ENCODE peak calls at places on chromosome 14, in seven cellular contexts. One of them, this sample, is unnamed. For H3K4me1, the result is how much of the 10 kb centered on the place peaks cover.

GRCh38 chr14:62921466-62921865 is 123.8 kb downstream of the KCNH5 start:
- DNase-seq in transverse colon: no peak
- DNase-seq in fibroblast of lung: peak
- DNase-seq in right cardiac atrium: no peak
- DNase-seq in NT2/D1: no peak
- DNase-seq in left ventricle myocardium inferior: no peak
- DNase-seq in gastrocnemius medialis: no peak
- DNase-seq in this sample: no peak

GRCh38 chr14:56215180-56215579 is 97.0 kb downstream of the PELI2 start:
- DNase-seq in transverse colon: no peak
- DNase-seq in fibroblast of lung: no peak
- DNase-seq in right cardiac atrium: no peak
- DNase-seq in NT2/D1: no peak
- DNase-seq in left ventricle myocardium inferior: no peak
- DNase-seq in gastrocnemius medialis: no peak
- DNase-seq in this sample: no peak

GRCh38 chr14:105011312-105011990 is 9.4 kb downstream of the CDCA4 start:
- DNase-seq in transverse colon: no peak
- DNase-seq in fibroblast of lung: no peak
- DNase-seq in right cardiac atrium: peak
- DNase-seq in NT2/D1: no peak
- DNase-seq in left ventricle myocardium inferior: no peak
- DNase-seq in gastrocnemius medialis: no peak
- DNase-seq in this sample: no peak

GRCh38 chr14:64717870-64718269 is 13.6 kb downstream of the PLEKHG3 start:
- DNase-seq in transverse colon: no peak
- DNase-seq in fibroblast of lung: peak
- DNase-seq in right cardiac atrium: peak
- DNase-seq in NT2/D1: no peak
- DNase-seq in left ventricle myocardium inferior: no peak
- DNase-seq in gastrocnemius medialis: no peak
- DNase-seq in this sample: peak

GRCh38 chr14:98292191-98292590 is 979.8 kb downstream of the BCL11B start:
- DNase-seq in transverse colon: no peak
- DNase-seq in fibroblast of lung: no peak
- DNase-seq in right cardiac atrium: no peak
- DNase-seq in NT2/D1: no peak
- DNase-seq in left ventricle myocardium inferior: no peak
- DNase-seq in gastrocnemius medialis: no peak
- DNase-seq in this sample: no peak

GRCh38 chr14:45249847-45250575 is 3.0 kb downstream of the MIS18BP1 start:
- DNase-seq in transverse colon: no peak
- DNase-seq in fibroblast of lung: peak
- DNase-seq in right cardiac atrium: no peak
- DNase-seq in NT2/D1: no peak
- DNase-seq in left ventricle myocardium inferior: no peak
- DNase-seq in gastrocnemius medialis: no peak
- DNase-seq in this sample: no peak

GRCh38 chr14:39266589-39266870 is 32.8 kb downstream of the MIA2 start:
- DNase-seq in transverse colon: peak
- DNase-seq in fibroblast of lung: peak
- DNase-seq in right cardiac atrium: peak
- DNase-seq in NT2/D1: no peak
- DNase-seq in left ventricle myocardium inferior: no peak
- DNase-seq in gastrocnemius medialis: no peak
- DNase-seq in this sample: peak

GRCh38 chr14:80805136-80805535 is 136.4 kb downstream of the CEP128 start:
- DNase-seq in transverse colon: no peak
- DNase-seq in fibroblast of lung: peak
- DNase-seq in right cardiac atrium: no peak
- DNase-seq in NT2/D1: no peak
- DNase-seq in left ventricle myocardium inferior: no peak
- DNase-seq in gastrocnemius medialis: no peak
- DNase-seq in this sample: no peak

GRCh38 chr14:64891839-64892375 is 12.2 kb upstream of the SPTB start:
- DNase-seq in transverse colon: peak
- DNase-seq in fibroblast of lung: peak
- DNase-seq in right cardiac atrium: no peak
- DNase-seq in NT2/D1: no peak
- DNase-seq in left ventricle myocardium inferior: no peak
- DNase-seq in gastrocnemius medialis: no peak
- DNase-seq in this sample: no peak

GRCh38 chr14:49971156-49972141 is 78.6 kb downstream of the ARF6 start:
- DNase-seq in transverse colon: peak
- DNase-seq in fibroblast of lung: no peak
- DNase-seq in right cardiac atrium: no peak
- DNase-seq in NT2/D1: no peak
- DNase-seq in left ventricle myocardium inferior: no peak
- DNase-seq in gastrocnemius medialis: no peak
- DNase-seq in this sample: no peak

GRCh38 chr14:71642715-71643114 is 289.5 kb upstream of the RGS6 start:
- DNase-seq in transverse colon: no peak
- DNase-seq in fibroblast of lung: no peak
- DNase-seq in right cardiac atrium: no peak
- DNase-seq in NT2/D1: no peak
- DNase-seq in left ventricle myocardium inferior: no peak
- DNase-seq in gastrocnemius medialis: no peak
- DNase-seq in this sample: no peak

GRCh38 chr14:31926123-31926522 is 151.0 kb upstream of the ARHGAP5 start:
- DNase-seq in transverse colon: no peak
- DNase-seq in fibroblast of lung: peak
- DNase-seq in right cardiac atrium: no peak
- DNase-seq in NT2/D1: peak
- DNase-seq in left ventricle myocardium inferior: no peak
- DNase-seq in gastrocnemius medialis: no peak
- DNase-seq in this sample: no peak

GRCh38 chr14:51167587-51168219 is 72.3 kb upstream of the TMX1 start:
- DNase-seq in transverse colon: no peak
- DNase-seq in fibroblast of lung: peak
- DNase-seq in right cardiac atrium: no peak
- DNase-seq in NT2/D1: no peak
- DNase-seq in left ventricle myocardium inferior: no peak
- DNase-seq in gastrocnemius medialis: no peak
- DNase-seq in this sample: no peak

GRCh38 chr14:57189070-57189469 is 79.6 kb downstream of the EXOC5 start:
- DNase-seq in transverse colon: no peak
- DNase-seq in fibroblast of lung: peak
- DNase-seq in right cardiac atrium: no peak
- DNase-seq in NT2/D1: no peak
- DNase-seq in left ventricle myocardium inferior: no peak
- DNase-seq in gastrocnemius medialis: no peak
- DNase-seq in this sample: no peak

GRCh38 chr14:98194821-98195220 is 1077.2 kb downstream of the BCL11B start:
- DNase-seq in transverse colon: no peak
- DNase-seq in fibroblast of lung: no peak
- DNase-seq in right cardiac atrium: no peak
- DNase-seq in NT2/D1: no peak
- DNase-seq in left ventricle myocardium inferior: no peak
- DNase-seq in gastrocnemius medialis: no peak
- DNase-seq in this sample: no peak

GRCh38 chr14:34711808-34712712 is 2.3 kb downstream of the CFL2 start:
- DNase-seq in transverse colon: no peak
- DNase-seq in fibroblast of lung: no peak
- DNase-seq in right cardiac atrium: no peak
- DNase-seq in NT2/D1: no peak
- DNase-seq in left ventricle myocardium inferior: no peak
- DNase-seq in gastrocnemius medialis: no peak
- DNase-seq in this sample: no peak

GRCh38 chr14:93734086-93734822 is 54.0 kb downstream of the PRIMA1 start:
- DNase-seq in transverse colon: no peak
- DNase-seq in fibroblast of lung: no peak
- DNase-seq in right cardiac atrium: peak
- DNase-seq in NT2/D1: peak
- DNase-seq in left ventricle myocardium inferior: no peak
- DNase-seq in gastrocnemius medialis: no peak
- DNase-seq in this sample: no peak

GRCh38 chr14:57921377-57921776 is 55.5 kb upstream of the SLC35F4 start:
- DNase-seq in transverse colon: no peak
- DNase-seq in fibroblast of lung: no peak
- DNase-seq in right cardiac atrium: no peak
- DNase-seq in NT2/D1: no peak
- DNase-seq in left ventricle myocardium inferior: no peak
- DNase-seq in gastrocnemius medialis: no peak
- DNase-seq in this sample: no peak

GRCh38 chr14:71932229-71932951 is at the start of gene RGS6:
- DNase-seq in transverse colon: peak
- DNase-seq in fibroblast of lung: peak
- DNase-seq in right cardiac atrium: peak
- DNase-seq in NT2/D1: peak
- DNase-seq in left ventricle myocardium inferior: peak
- DNase-seq in gastrocnemius medialis: no peak
- DNase-seq in this sample: no peak

GRCh38 chr14:24634158-24634557 is at the start of gene GZMB:
- DNase-seq in transverse colon: peak
- DNase-seq in fibroblast of lung: no peak
- DNase-seq in right cardiac atrium: no peak
- DNase-seq in NT2/D1: no peak
- DNase-seq in left ventricle myocardium inferior: no peak
- DNase-seq in gastrocnemius medialis: no peak
- DNase-seq in this sample: no peak

GRCh38 chr14:87797001-87797400 is 196.0 kb downstream of the GALC start:
- DNase-seq in transverse colon: no peak
- DNase-seq in fibroblast of lung: no peak
- DNase-seq in right cardiac atrium: no peak
- DNase-seq in NT2/D1: peak
- DNase-seq in left ventricle myocardium inferior: no peak
- DNase-seq in gastrocnemius medialis: no peak
- DNase-seq in this sample: no peak

GRCh38 chr14:96629082-96629481 is 126.9 kb downstream of the PAPOLA start:
- DNase-seq in transverse colon: no peak
- DNase-seq in fibroblast of lung: no peak
- DNase-seq in right cardiac atrium: no peak
- DNase-seq in NT2/D1: no peak
- DNase-seq in left ventricle myocardium inferior: no peak
- DNase-seq in gastrocnemius medialis: no peak
- DNase-seq in this sample: no peak

GRCh38 chr14:41423503-41423902 is 183.2 kb upstream of the LRFN5 start:
- DNase-seq in transverse colon: no peak
- DNase-seq in fibroblast of lung: peak
- DNase-seq in right cardiac atrium: no peak
- DNase-seq in NT2/D1: no peak
- DNase-seq in left ventricle myocardium inferior: no peak
- DNase-seq in gastrocnemius medialis: no peak
- DNase-seq in this sample: no peak

GRCh38 chr14:60396718-60397343 is 89.0 kb downstream of the C14orf39 start:
- DNase-seq in transverse colon: no peak
- DNase-seq in fibroblast of lung: peak
- DNase-seq in right cardiac atrium: no peak
- DNase-seq in NT2/D1: no peak
- DNase-seq in left ventricle myocardium inferior: no peak
- DNase-seq in gastrocnemius medialis: no peak
- DNase-seq in this sample: no peak

GRCh38 chr14:97723834-97724770 is 926.9 kb downstream of the VRK1 start:
- DNase-seq in transverse colon: no peak
- DNase-seq in fibroblast of lung: no peak
- DNase-seq in right cardiac atrium: no peak
- DNase-seq in NT2/D1: no peak
- DNase-seq in left ventricle myocardium inferior: no peak
- DNase-seq in gastrocnemius medialis: no peak
- DNase-seq in this sample: no peak

GRCh38 chr14:97602438-97603117 is 805.4 kb downstream of the VRK1 start:
- DNase-seq in transverse colon: peak
- DNase-seq in fibroblast of lung: no peak
- DNase-seq in right cardiac atrium: no peak
- DNase-seq in NT2/D1: no peak
- DNase-seq in left ventricle myocardium inferior: no peak
- DNase-seq in gastrocnemius medialis: no peak
- DNase-seq in this sample: no peak

GRCh38 chr14:104786091-104786586 is 9.4 kb downstream of the AKT1 start:
- DNase-seq in transverse colon: no peak
- DNase-seq in fibroblast of lung: no peak
- DNase-seq in right cardiac atrium: peak
- DNase-seq in NT2/D1: no peak
- DNase-seq in left ventricle myocardium inferior: no peak
- DNase-seq in gastrocnemius medialis: no peak
- DNase-seq in this sample: no peak

GRCh38 chr14:74257078-74257987 is 18.1 kb downstream of the VSX2 start:
- DNase-seq in transverse colon: peak
- DNase-seq in fibroblast of lung: no peak
- DNase-seq in right cardiac atrium: peak
- DNase-seq in NT2/D1: no peak
- DNase-seq in left ventricle myocardium inferior: peak
- DNase-seq in gastrocnemius medialis: no peak
- DNase-seq in this sample: no peak

GRCh38 chr14:78688503-78688902 is 518.3 kb downstream of the NRXN3 start:
- DNase-seq in transverse colon: no peak
- DNase-seq in fibroblast of lung: no peak
- DNase-seq in right cardiac atrium: no peak
- DNase-seq in NT2/D1: no peak
- DNase-seq in left ventricle myocardium inferior: no peak
- DNase-seq in gastrocnemius medialis: no peak
- DNase-seq in this sample: no peak

GRCh38 chr14:78690836-78691235 is 520.7 kb downstream of the NRXN3 start:
- DNase-seq in transverse colon: no peak
- DNase-seq in fibroblast of lung: peak
- DNase-seq in right cardiac atrium: no peak
- DNase-seq in NT2/D1: no peak
- DNase-seq in left ventricle myocardium inferior: no peak
- DNase-seq in gastrocnemius medialis: no peak
- DNase-seq in this sample: no peak
- H3K4me1 ChIP-seq in transverse colon: under half
- H3K4me1 ChIP-seq in fibroblast of lung: under half
- H3K4me1 ChIP-seq in right cardiac atrium: under half
- H3K4me1 ChIP-seq in NT2/D1: under half
- H3K4me1 ChIP-seq in left ventricle myocardium inferior: under half
- H3K4me1 ChIP-seq in gastrocnemius medialis: under half
- H3K4me1 ChIP-seq in this sample: under half

GRCh38 chr14:102830474-102831045 is 53.3 kb downstream of the TRAF3 start:
- DNase-seq in transverse colon: no peak
- DNase-seq in fibroblast of lung: no peak
- DNase-seq in right cardiac atrium: no peak
- DNase-seq in NT2/D1: no peak
- DNase-seq in left ventricle myocardium inferior: no peak
- DNase-seq in gastrocnemius medialis: no peak
- DNase-seq in this sample: no peak
- H3K4me1 ChIP-seq in transverse colon: under half
- H3K4me1 ChIP-seq in fibroblast of lung: under half
- H3K4me1 ChIP-seq in right cardiac atrium: under half
- H3K4me1 ChIP-seq in NT2/D1: under half
- H3K4me1 ChIP-seq in left ventricle myocardium inferior: under half
- H3K4me1 ChIP-seq in gastrocnemius medialis: under half
- H3K4me1 ChIP-seq in this sample: under half

GRCh38 chr14:100070310-100070709 is 5.1 kb downstream of the EVL start:
- DNase-seq in transverse colon: no peak
- DNase-seq in fibroblast of lung: no peak
- DNase-seq in right cardiac atrium: no peak
- DNase-seq in NT2/D1: no peak
- DNase-seq in left ventricle myocardium inferior: no peak
- DNase-seq in gastrocnemius medialis: no peak
- DNase-seq in this sample: no peak
- H3K4me1 ChIP-seq in transverse colon: under half
- H3K4me1 ChIP-seq in fibroblast of lung: under half
- H3K4me1 ChIP-seq in right cardiac atrium: under half
- H3K4me1 ChIP-seq in NT2/D1: under half
- H3K4me1 ChIP-seq in left ventricle myocardium inferior: under half
- H3K4me1 ChIP-seq in gastrocnemius medialis: under half
- H3K4me1 ChIP-seq in this sample: under half

DNA sequence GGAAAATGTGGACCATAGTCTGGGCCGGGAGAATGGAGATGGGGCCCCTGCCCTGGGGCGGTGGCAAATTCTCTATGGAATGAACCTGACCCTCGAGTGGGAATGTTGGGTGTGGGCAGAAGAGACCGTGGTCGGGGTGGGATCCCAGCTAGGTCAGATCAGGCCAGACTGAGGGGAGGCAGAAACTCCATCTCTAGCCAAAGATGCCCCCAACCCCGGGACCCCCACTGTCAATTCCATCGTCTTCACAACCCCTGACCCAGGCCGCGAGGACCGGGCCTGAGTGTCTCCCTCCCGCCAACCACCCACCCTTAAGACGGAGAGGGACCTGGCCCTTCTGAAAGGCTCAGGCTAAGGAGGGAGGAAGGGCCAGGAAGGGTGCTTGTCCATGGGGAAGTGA is 733 bp downstream of the PLEKHD1 start:
- DNase-seq in transverse colon: no peak
- DNase-seq in fibroblast of lung: no peak
- DNase-seq in right cardiac atrium: no peak
- DNase-seq in NT2/D1: no peak
- DNase-seq in left ventricle myocardium inferior: no peak
- DNase-seq in gastrocnemius medialis: no peak
- DNase-seq in this sample: no peak
- H3K4me1 ChIP-seq in transverse colon: under half
- H3K4me1 ChIP-seq in fibroblast of lung: under half
- H3K4me1 ChIP-seq in right cardiac atrium: under half
- H3K4me1 ChIP-seq in NT2/D1: under half
- H3K4me1 ChIP-seq in left ventricle myocardium inferior: under half
- H3K4me1 ChIP-seq in gastrocnemius medialis: under half
- H3K4me1 ChIP-seq in this sample: under half

This sample was measured in RWPE2.